ENCODE peak calls at places on chromosomes 16 and 17, in ten cellular contexts. A is neural crest cell; K is C1 segment of cervical spinal cord; O is neural progenitor cell; G is GM12865; P is glutamatergic neuron; Y is epithelial cell of esophagus; V is CD8-positive, alpha-beta memory T cell; L is activated CD4-positive, alpha-beta T cell treated with anti-CD3 and anti-CD28 coated beads, Interleukin-2, amount 10 ng/mL, durations not matched to agents 7 days and 5 days; F is NCI-H1930. J is an unnamed sample.

GRCh38 chr16:81817789-81818304 is 38.8 kb downstream of the PLCG2 start:
- DNase-seq in A (no peak), K (no peak), O (no peak), G (peak), P (no peak), Y (no peak), V (peak), L (no peak), F (no peak), J (no peak)

GRCh38 chr16:65414284-65414984 is 292.6 kb upstream of the CDH11 start:
- DNase-seq in A (no peak), K (no peak), O (no peak), G (peak), P (no peak), Y (peak), V (no peak), L (no peak), F (no peak), J (peak)

GRCh38 chr17:75525806-75526554 is 483 bp downstream of the LLGL2 start:
- DNase-seq in A (no peak), K (no peak), O (peak), G (no peak), P (no peak), Y (no peak), V (no peak), L (no peak), F (no peak), J (no peak)

GRCh38 chr16:84184775-84185174 is 2.1 kb downstream of the TAF1C start:
- DNase-seq in A (no peak), K (no peak), O (no peak), G (no peak), P (no peak), Y (no peak), V (no peak), L (no peak), F (no peak), J (no peak)

GRCh38 chr16:31487720-31488629 is 5.1 kb downstream of the SLC5A2 start:
- DNase-seq in A (no peak), K (no peak), O (peak), G (peak), P (peak), Y (peak), V (peak), L (peak), F (peak), J (peak)

GRCh38 chr17:43834106-43834505 is 1.2 kb upstream of the MPP3 start:
- DNase-seq in A (no peak), K (no peak), O (no peak), G (no peak), P (no peak), Y (peak), V (no peak), L (no peak), F (no peak), J (peak)

GRCh38 chr16:54062361-54063346 is 223.9 kb downstream of the IRX3 start:
- DNase-seq in A (no peak), K (no peak), O (peak), G (no peak), P (peak), Y (no peak), V (no peak), L (no peak), F (no peak), J (no peak)

GRCh38 chr16:3060339-3061127 is 4.9 kb upstream of the IL32 start:
- DNase-seq in A (no peak), K (no peak), O (no peak), G (no peak), P (no peak), Y (no peak), V (no peak), L (no peak), F (no peak), J (no peak)

GRCh38 chr17:50173335-50173941 is 7.6 kb downstream of the SGCA start:
- DNase-seq in A (no peak), K (no peak), O (peak), G (no peak), P (no peak), Y (peak), V (no peak), L (no peak), F (no peak), J (peak)

GRCh38 chr16:58028541-58029070 is 3.1 kb downstream of the MMP15 start:
- DNase-seq in A (no peak), K (no peak), O (no peak), G (no peak), P (no peak), Y (no peak), V (no peak), L (no peak), F (no peak), J (no peak)

GRCh38 chr17:78997231-78997741 is 12.3 kb downstream of the CANT1 start:
- DNase-seq in A (no peak), K (no peak), O (no peak), G (no peak), P (no peak), Y (peak), V (no peak), L (no peak), F (no peak), J (no peak)

GRCh38 chr17:2905697-2906595 is 109.7 kb downstream of the RAP1GAP2 start:
- DNase-seq in A (no peak), K (no peak), O (no peak), G (no peak), P (peak), Y (no peak), V (no peak), L (no peak), F (no peak), J (no peak)

GRCh38 chr16:70691223-70692129 is 5.6 kb upstream of the MTSS2 start:
- DNase-seq in A (peak), K (peak), O (peak), G (no peak), P (peak), Y (no peak), V (no peak), L (no peak), F (no peak), J (no peak)

GRCh38 chr17:33977729-33978514 is 277.2 kb upstream of the CCL2 start:
- DNase-seq in A (no peak), K (no peak), O (no peak), G (no peak), P (no peak), Y (no peak), V (no peak), L (no peak), F (no peak), J (no peak)

GRCh38 chr17:13074026-13074425 is 56.2 kb upstream of the ELAC2 start:
- DNase-seq in A (no peak), K (no peak), O (no peak), G (peak), P (no peak), Y (peak), V (no peak), L (no peak), F (no peak), J (peak)

GRCh38 chr17:41613277-41614082 is 913 bp upstream of the KRT16 start:
- DNase-seq in A (no peak), K (no peak), O (no peak), G (no peak), P (peak), Y (no peak), V (no peak), L (no peak), F (no peak), J (no peak)

GRCh38 chr16:67454104-67454503 is 23.2 kb downstream of the HSD11B2 start:
- DNase-seq in A (no peak), K (no peak), O (no peak), G (no peak), P (no peak), Y (no peak), V (no peak), L (no peak), F (no peak), J (no peak)

GRCh38 chr16:89017543-89017942 is 40.5 kb upstream of the CBFA2T3 start:
- DNase-seq in A (no peak), K (no peak), O (no peak), G (no peak), P (no peak), Y (no peak), V (no peak), L (no peak), F (no peak), J (no peak)

GRCh38 chr17:5584383-5584951 is at the start of gene NLRP1:
- DNase-seq in A (no peak), K (peak), O (no peak), G (peak), P (no peak), Y (peak), V (peak), L (peak), F (no peak), J (peak)

GRCh38 chr16:12323007-12323699 is 346.6 kb downstream of the SNX29 start:
- DNase-seq in A (no peak), K (no peak), O (peak), G (peak), P (no peak), Y (no peak), V (peak), L (peak), F (no peak), J (no peak)

GRCh38 chr17:56185905-56186783 is 32.9 kb downstream of the ANKFN1 start:
- DNase-seq in A (no peak), K (no peak), O (no peak), G (no peak), P (no peak), Y (no peak), V (no peak), L (no peak), F (no peak), J (no peak)

GRCh38 chr17:74271902-74272563 is 2.0 kb upstream of the DNAI2 start:
- DNase-seq in A (no peak), K (peak), O (peak), G (no peak), P (no peak), Y (no peak), V (no peak), L (no peak), F (no peak), J (no peak)

GRCh38 chr16:79361132-79361751 is 239.3 kb downstream of the MAF start:
- DNase-seq in A (no peak), K (no peak), O (no peak), G (no peak), P (no peak), Y (no peak), V (no peak), L (no peak), F (no peak), J (no peak)

GRCh38 chr17:41957058-41957868 is 9.3 kb upstream of the CNP start:
- DNase-seq in A (no peak), K (no peak), O (peak), G (no peak), P (no peak), Y (no peak), V (no peak), L (no peak), F (no peak), J (no peak)

GRCh38 chr16:85056211-85056748 is 28.7 kb downstream of the KIAA0513 start:
- DNase-seq in A (no peak), K (peak), O (peak), G (no peak), P (peak), Y (no peak), V (no peak), L (peak), F (no peak), J (no peak)

GRCh38 chr17:82060001-82060380 is 5.6 kb downstream of the DUS1L start:
- DNase-seq in A (no peak), K (no peak), O (no peak), G (no peak), P (no peak), Y (no peak), V (no peak), L (no peak), F (no peak), J (no peak)

GRCh38 chr17:44767493-44767892 is 8.7 kb downstream of the ADAM11 start:
- DNase-seq in A (no peak), K (no peak), O (peak), G (peak), P (peak), Y (no peak), V (no peak), L (no peak), F (no peak), J (no peak)

GRCh38 chr17:72843591-72843990 is 248.9 kb downstream of the SLC39A11 start:
- DNase-seq in A (no peak), K (no peak), O (no peak), G (no peak), P (no peak), Y (no peak), V (no peak), L (no peak), F (no peak), J (no peak)

GRCh38 chr16:82638095-82638798 is 11.5 kb downstream of the CDH13 start:
- DNase-seq in A (no peak), K (no peak), O (no peak), G (no peak), P (no peak), Y (peak), V (no peak), L (no peak), F (no peak), J (peak)

GRCh38 chr16:5018791-5019190 is 14.9 kb downstream of the NAGPA start:
- DNase-seq in A (no peak), K (peak), O (no peak), G (no peak), P (no peak), Y (no peak), V (no peak), L (no peak), F (no peak), J (no peak)

GRCh38 chr17:49836111-49837030 is 11.5 kb downstream of the TAC4 start:
- DNase-seq in A (no peak), K (no peak), O (no peak), G (no peak), P (no peak), Y (no peak), V (no peak), L (no peak), F (no peak), J (peak)

GRCh38 chr17:8894189-8894611 is 26.7 kb upstream of the PIK3R6 start:
- DNase-seq in A (no peak), K (no peak), O (peak), G (no peak), P (peak), Y (no peak), V (no peak), L (no peak), F (no peak), J (no peak)

GRCh38 chr17:10698116-10698818 is 873 bp downstream of the ADPRM start:
- DNase-seq in A (no peak), K (no peak), O (no peak), G (peak), P (no peak), Y (peak), V (no peak), L (no peak), F (no peak), J (peak)

GRCh38 chr17:62902573-62903229 is 63.3 kb upstream of the TANC2 start:
- DNase-seq in A (no peak), K (no peak), O (no peak), G (no peak), P (no peak), Y (no peak), V (no peak), L (no peak), F (no peak), J (no peak)

GRCh38 chr16:10170016-10170415 is 12.2 kb downstream of the GRIN2A start:
- DNase-seq in A (no peak), K (no peak), O (no peak), G (no peak), P (no peak), Y (no peak), V (no peak), L (no peak), F (no peak), J (no peak)